ENCODE peak calls at places on chromosomes 16 and 17, in four cellular contexts. One of them, this sample, is unnamed. For H3K27me3 and H3K36me3, the result is how much of the 10 kb centered on the place peaks cover.

GRCh38 chr16:85514295-85514600 is 98.9 kb upstream of the GSE1 start:
- DNase-seq in small intestine: no peak
- DNase-seq in adipocyte: no peak
- DNase-seq in sigmoid colon: peak
- DNase-seq in this sample: no peak

GRCh38 chr16:85844786-85845185 is 45.3 kb downstream of the COX4I1 start:
- DNase-seq in adipocyte: no peak
- DNase-seq in small intestine: peak
- DNase-seq in sigmoid colon: peak
- DNase-seq in this sample: no peak

GRCh38 chr17:63701477-63702222 is 1.7 kb upstream of the LIMD2 start:
- DNase-seq in adipocyte: no peak
- DNase-seq in sigmoid colon: no peak
- DNase-seq in small intestine: peak
- DNase-seq in this sample: no peak

GRCh38 chr17:46719889-46720288 is 98.6 kb downstream of the WNT3 start:
- DNase-seq in sigmoid colon: no peak
- DNase-seq in small intestine: no peak
- DNase-seq in adipocyte: no peak
- DNase-seq in this sample: no peak

GRCh38 chr17:55702150-55702549 is 20.5 kb downstream of the TMEM100 start:
- DNase-seq in adipocyte: no peak
- DNase-seq in small intestine: no peak
- DNase-seq in sigmoid colon: peak
- DNase-seq in this sample: no peak

GRCh38 chr16:87978127-87978526 is 26.9 kb downstream of the BANP start:
- DNase-seq in sigmoid colon: no peak
- DNase-seq in adipocyte: no peak
- DNase-seq in small intestine: no peak
- DNase-seq in this sample: no peak

GRCh38 chr16:22645868-22646267 is 135.2 kb downstream of the NPIPB5 start:
- DNase-seq in adipocyte: no peak
- DNase-seq in small intestine: no peak
- DNase-seq in sigmoid colon: no peak
- DNase-seq in this sample: no peak

GRCh38 chr17:45311406-45311761 is 5.4 kb downstream of the MAP3K14 start:
- DNase-seq in small intestine: no peak
- DNase-seq in adipocyte: no peak
- DNase-seq in sigmoid colon: no peak
- DNase-seq in this sample: no peak

GRCh38 chr16:87067890-87068289 is 249.3 kb downstream of the C16orf95 start:
- DNase-seq in small intestine: no peak
- DNase-seq in sigmoid colon: peak
- DNase-seq in adipocyte: no peak
- DNase-seq in this sample: no peak

GRCh38 chr17:79073016-79073705 is 1.5 kb upstream of the ENGASE start:
- DNase-seq in adipocyte: no peak
- DNase-seq in sigmoid colon: peak
- DNase-seq in small intestine: no peak
- DNase-seq in this sample: no peak

GRCh38 chr17:145671-146541 is 8.5 kb downstream of the SCGB1C2 start:
- DNase-seq in sigmoid colon: peak
- DNase-seq in adipocyte: no peak
- DNase-seq in small intestine: no peak
- DNase-seq in this sample: no peak

GRCh38 chr17:28327709-28328108 is 7.6 kb downstream of the IFT20 start:
- DNase-seq in sigmoid colon: no peak
- DNase-seq in small intestine: no peak
- DNase-seq in adipocyte: no peak
- DNase-seq in this sample: no peak

GRCh38 chr16:29765167-29766032 is 12.7 kb upstream of the ZG16 start:
- DNase-seq in sigmoid colon: no peak
- DNase-seq in small intestine: peak
- DNase-seq in adipocyte: no peak
- DNase-seq in this sample: no peak

GRCh38 chr16:3857189-3858013 is 23.1 kb downstream of the CREBBP start:
- DNase-seq in adipocyte: peak
- DNase-seq in small intestine: no peak
- DNase-seq in sigmoid colon: peak
- DNase-seq in this sample: no peak

GRCh38 chr16:2028146-2028545 is 1.4 kb downstream of the NHERF2 start:
- DNase-seq in small intestine: no peak
- DNase-seq in sigmoid colon: no peak
- DNase-seq in adipocyte: no peak
- DNase-seq in this sample: no peak

GRCh38 chr16:49183911-49184310 is 97.7 kb downstream of the CBLN1 start:
- DNase-seq in adipocyte: no peak
- DNase-seq in sigmoid colon: no peak
- DNase-seq in small intestine: peak
- DNase-seq in this sample: no peak

GRCh38 chr16:84786605-84787302 is 33.0 kb upstream of the CRISPLD2 start:
- DNase-seq in sigmoid colon: peak
- DNase-seq in adipocyte: no peak
- DNase-seq in small intestine: peak
- DNase-seq in this sample: no peak

GRCh38 chr16:68232335-68232734 is 3.6 kb downstream of the ESRP2 start:
- DNase-seq in sigmoid colon: peak
- DNase-seq in small intestine: no peak
- DNase-seq in adipocyte: no peak
- DNase-seq in this sample: no peak

GRCh38 chr17:69909389-69909788 is 165.6 kb upstream of the KCNJ16 start:
- DNase-seq in small intestine: no peak
- DNase-seq in sigmoid colon: no peak
- DNase-seq in adipocyte: no peak
- DNase-seq in this sample: no peak

GRCh38 chr17:66840061-66840460 is 5.1 kb downstream of the CACNG5 start:
- DNase-seq in adipocyte: no peak
- DNase-seq in sigmoid colon: no peak
- DNase-seq in small intestine: no peak
- DNase-seq in this sample: no peak

GRCh38 chr17:76461765-76462555 is 5.4 kb upstream of the AANAT start:
- DNase-seq in adipocyte: no peak
- DNase-seq in small intestine: no peak
- DNase-seq in sigmoid colon: no peak
- DNase-seq in this sample: no peak

GRCh38 chr16:630815-631405 is at the start of gene WFIKKN1:
- DNase-seq in sigmoid colon: no peak
- DNase-seq in adipocyte: no peak
- DNase-seq in small intestine: peak
- DNase-seq in this sample: no peak

GRCh38 chr17:60151355-60151754 is 1.6 kb downstream of the CA4 start:
- DNase-seq in adipocyte: no peak
- DNase-seq in small intestine: no peak
- DNase-seq in sigmoid colon: no peak
- DNase-seq in this sample: no peak

GRCh38 chr16:16021988-16022682 is 72.7 kb downstream of the ABCC1 start:
- DNase-seq in sigmoid colon: peak
- DNase-seq in small intestine: peak
- DNase-seq in adipocyte: peak
- DNase-seq in this sample: peak

GRCh38 chr17:82232322-82232785 is 3.5 kb downstream of the SLC16A3 start:
- DNase-seq in sigmoid colon: peak
- DNase-seq in adipocyte: no peak
- DNase-seq in small intestine: no peak
- DNase-seq in this sample: no peak

GRCh38 chr16:89737341-89738071 is 16.2 kb downstream of the ZNF276 start:
- DNase-seq in sigmoid colon: no peak
- DNase-seq in small intestine: peak
- DNase-seq in adipocyte: no peak
- DNase-seq in this sample: no peak

DNA sequence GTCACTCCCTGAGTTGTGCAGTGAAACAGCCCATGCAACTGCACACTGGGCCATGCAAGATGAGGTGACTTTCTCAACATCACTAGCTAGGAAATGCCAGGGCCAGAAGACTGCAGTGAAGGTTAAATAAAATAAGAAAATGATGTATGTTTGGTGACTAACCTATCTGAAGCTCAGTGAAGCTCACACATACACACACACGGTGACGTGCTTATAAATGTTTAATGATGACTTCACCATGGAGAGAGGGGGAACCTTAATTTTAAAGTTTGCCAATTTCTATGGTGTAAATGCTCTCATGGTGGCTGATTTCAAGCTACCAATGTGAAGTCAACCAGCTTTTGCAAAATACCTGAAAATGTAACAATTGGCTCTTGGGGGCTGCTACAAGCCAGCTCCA is 166.4 kb downstream of the MAF start:
- DNase-seq in adipocyte: no peak
- DNase-seq in small intestine: no peak
- DNase-seq in sigmoid colon: no peak
- DNase-seq in this sample: no peak
- H3K27me3 ChIP-seq in adipocyte: under half
- H3K27me3 ChIP-seq in small intestine: under half
- H3K27me3 ChIP-seq in sigmoid colon: under half
- H3K27me3 ChIP-seq in this sample: under half

DNA sequence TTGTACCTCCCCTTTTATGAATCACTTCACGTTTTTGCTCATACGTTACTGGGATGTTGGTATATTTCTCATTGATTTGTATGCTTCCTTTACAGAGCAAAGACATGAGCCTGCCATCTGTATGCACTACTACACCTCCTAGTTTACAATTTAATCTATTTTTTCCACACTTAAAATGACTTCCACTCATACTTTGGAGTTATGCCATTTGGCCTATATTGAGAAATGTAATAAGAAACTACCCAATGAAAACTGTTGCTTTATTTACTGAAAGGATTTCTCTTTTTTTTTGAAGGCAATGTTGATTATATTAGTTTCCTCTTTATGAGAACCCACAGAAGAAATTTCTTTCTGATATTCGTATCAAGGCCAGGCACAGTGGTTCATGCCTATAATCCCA is 43.1 kb downstream of the DUSP14 start:
- DNase-seq in small intestine: no peak
- DNase-seq in sigmoid colon: no peak
- DNase-seq in adipocyte: peak
- DNase-seq in this sample: no peak
- H3K36me3 ChIP-seq in small intestine: under half
- H3K36me3 ChIP-seq in sigmoid colon: under half
- H3K36me3 ChIP-seq in adipocyte: half or more
- H3K36me3 ChIP-seq in this sample: under half

GRCh38 chr17:41691031-41691777 is 2.5 kb downstream of the EIF1 start:
- DNase-seq in small intestine: no peak
- DNase-seq in adipocyte: peak
- DNase-seq in sigmoid colon: no peak
- DNase-seq in this sample: no peak
- H3K4me3 ChIP-seq in small intestine: no peak
- H3K4me3 ChIP-seq in adipocyte: peak
- H3K4me3 ChIP-seq in sigmoid colon: no peak
- H3K4me3 ChIP-seq in this sample: peak

GRCh38 chr16:55660026-55660425 is 4.2 kb downstream of the SLC6A2 start:
- DNase-seq in small intestine: no peak
- DNase-seq in adipocyte: no peak
- DNase-seq in sigmoid colon: no peak
- DNase-seq in this sample: no peak

GRCh38 chr16:55655709-55656694 is at the start of gene SLC6A2:
- DNase-seq in sigmoid colon: no peak
- DNase-seq in small intestine: no peak
- DNase-seq in adipocyte: peak
- DNase-seq in this sample: no peak

GRCh38 chr16:55657616-55658015 is 1.8 kb downstream of the SLC6A2 start:
- DNase-seq in adipocyte: no peak
- DNase-seq in small intestine: no peak
- DNase-seq in sigmoid colon: no peak
- DNase-seq in this sample: no peak

GRCh38 chr16:55655381-55655708 is 443 bp upstream of the SLC6A2 start:
- DNase-seq in small intestine: no peak
- DNase-seq in sigmoid colon: no peak
- DNase-seq in adipocyte: no peak
- DNase-seq in this sample: no peak

GRCh38 chr16:55656695-55657092 is 906 bp downstream of the SLC6A2 start:
- DNase-seq in sigmoid colon: no peak
- DNase-seq in small intestine: no peak
- DNase-seq in adipocyte: no peak
- DNase-seq in this sample: no peak
- H3K27me3 ChIP-seq in sigmoid colon: under half
- H3K27me3 ChIP-seq in small intestine: under half
- H3K27me3 ChIP-seq in adipocyte: half or more
- H3K27me3 ChIP-seq in this sample: under half

GRCh38 chr17:57326348-57326747 is 70.0 kb downstream of the MSI2 start:
- DNase-seq in small intestine: peak
- DNase-seq in sigmoid colon: no peak
- DNase-seq in adipocyte: no peak
- DNase-seq in this sample: no peak

GRCh38 chr17:57326764-57327163 is 70.4 kb downstream of the MSI2 start:
- DNase-seq in small intestine: no peak
- DNase-seq in sigmoid colon: no peak
- DNase-seq in adipocyte: no peak
- DNase-seq in this sample: no peak

GRCh38 chr17:57329380-57330214 is 73.3 kb downstream of the MSI2 start:
- DNase-seq in small intestine: no peak
- DNase-seq in sigmoid colon: no peak
- DNase-seq in adipocyte: no peak
- DNase-seq in this sample: no peak

GRCh38 chr17:57327176-57327970 is 71.0 kb downstream of the MSI2 start:
- DNase-seq in small intestine: no peak
- DNase-seq in sigmoid colon: no peak
- DNase-seq in adipocyte: no peak
- DNase-seq in this sample: no peak

DNA sequence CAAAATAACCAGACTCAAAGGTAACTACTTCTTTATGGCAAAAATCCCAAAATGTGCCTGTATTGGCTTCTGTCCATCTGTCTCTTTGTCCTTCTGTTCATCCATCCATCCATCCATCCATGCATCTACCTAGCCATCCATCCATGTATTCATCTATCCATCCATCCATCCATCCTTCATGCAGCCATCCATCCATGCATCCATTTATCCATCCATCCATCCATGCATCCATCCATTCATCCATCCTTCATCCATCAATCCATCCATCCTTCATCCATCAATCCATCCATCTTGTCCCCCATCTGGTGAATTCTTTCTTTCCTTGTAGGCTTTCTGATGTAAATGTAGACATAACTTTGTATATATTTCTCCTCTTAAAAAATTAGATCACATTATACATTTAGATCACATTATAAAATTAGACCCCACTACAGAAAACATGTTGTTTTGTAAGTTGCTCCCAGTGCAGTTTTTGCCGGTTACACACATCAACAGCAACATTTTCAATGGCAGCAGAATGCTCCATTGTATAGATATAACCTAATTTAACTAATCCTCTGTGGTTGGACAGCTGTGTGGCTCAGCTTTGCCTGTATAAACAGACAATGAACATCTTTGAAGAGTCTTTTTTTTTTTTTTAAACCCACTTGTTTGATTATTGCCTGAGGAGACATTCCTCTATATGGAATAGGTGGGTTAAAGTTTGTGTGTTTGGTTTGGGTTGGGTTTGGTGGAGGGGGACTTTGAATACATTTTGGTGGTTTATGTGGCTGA is 72.0 kb downstream of the MSI2 start:
- DNase-seq in adipocyte: no peak
- DNase-seq in small intestine: no peak
- DNase-seq in sigmoid colon: no peak
- DNase-seq in this sample: no peak
- H3K36me3 ChIP-seq in adipocyte: under half
- H3K36me3 ChIP-seq in small intestine: under half
- H3K36me3 ChIP-seq in sigmoid colon: under half
- H3K36me3 ChIP-seq in this sample: under half

This sample was measured in brain microvascular endothelial cell.